ENCODE peak calls at places on chromosomes 2 and 18, in six cellular contexts. C is uterus, E is NCI-H345, D is cardiac muscle cell, O is mesenchymal stem cell, F is NCI-H510A treated with DMSO at 0.1 percent for 48 hours. J is an unnamed sample.

GRCh38 chr2:158097481-158097880 is 4.2 kb upstream of the UPP2 start:
- DNase-seq in C (no peak), O (no peak), E (no peak), F (no peak), D (no peak), J (no peak)

GRCh38 chr2:128584296-128584900 is 265.7 kb upstream of the HS6ST1 start:
- DNase-seq in F (no peak), E (no peak), C (no peak), O (peak; percentile 52), D (no peak), J (no peak)

GRCh38 chr2:41966920-41967319 is 80.9 kb upstream of the PKDCC start:
- DNase-seq in E (no peak), D (no peak), O (no peak), F (no peak), C (peak; percentile 32), J (no peak)

GRCh38 chr18:7021994-7022840 is 95.4 kb downstream of the LAMA1 start:
- DNase-seq in O (peak; percentile 14), C (no peak), D (peak; percentile 29), E (peak; percentile 84), F (peak; percentile 88), J (peak; percentile 11)

GRCh38 chr2:239735131-239735828 is 289.9 kb downstream of the NDUFA10 start:
- DNase-seq in C (no peak), D (no peak), F (no peak), O (no peak), E (peak; percentile 80), J (no peak)

GRCh38 chr2:38533757-38534545 is 68.8 kb downstream of the HNRNPLL start:
- DNase-seq in O (peak; percentile 56), F (no peak), D (no peak), E (no peak), C (no peak), J (no peak)

GRCh38 chr2:20641123-20641985 is 9.5 kb downstream of the HS1BP3 start:
- DNase-seq in O (peak; percentile 77), D (no peak), F (no peak), C (peak; percentile 78), E (no peak), J (no peak)

GRCh38 chr2:235694721-235695601 is 201.1 kb downstream of the AGAP1 start:
- DNase-seq in D (peak; percentile 32), C (no peak), E (no peak), O (no peak), F (peak; percentile 29), J (no peak)

GRCh38 chr2:177193240-177193639 is 19.4 kb upstream of the HNRNPA3 start:
- DNase-seq in F (no peak), C (no peak), E (no peak), O (no peak), D (no peak), J (no peak)

GRCh38 chr18:13387856-13388548 is 169.4 kb downstream of the LDLRAD4 start:
- DNase-seq in E (no peak), D (no peak), F (no peak), O (peak; percentile 29), C (no peak), J (no peak)

GRCh38 chr2:85134255-85135065 is 1.3 kb downstream of the TCF7L1 start:
- DNase-seq in O (peak; percentile 57), C (peak; percentile 51), D (peak; percentile 76), E (no peak), F (no peak), J (no peak)

GRCh38 chr2:37388074-37388473 is 43.6 kb downstream of the QPCT start:
- DNase-seq in E (no peak), O (peak; percentile 88), D (no peak), C (no peak), F (no peak), J (no peak)

GRCh38 chr18:64659186-64659585 is 510.3 kb upstream of the LINC00305 start:
- DNase-seq in E (peak; percentile 28), C (no peak), O (no peak), D (no peak), F (peak; percentile 70), J (no peak)

GRCh38 chr2:6417050-6417449 is 448.7 kb downstream of the CMPK2 start:
- DNase-seq in F (no peak), C (no peak), E (no peak), D (no peak), O (no peak), J (no peak)

GRCh38 chr18:61991836-61992235 is 99.0 kb upstream of the RNF152 start:
- DNase-seq in C (no peak), F (no peak), O (no peak), E (no peak), D (no peak), J (no peak)

GRCh38 chr2:219973136-219973535 is 345.7 kb downstream of the SLC4A3 start:
- DNase-seq in D (no peak), C (no peak), O (no peak), E (no peak), F (no peak), J (no peak)

GRCh38 chr2:9251154-9252001 is 44.8 kb downstream of the ASAP2 start:
- DNase-seq in O (peak; percentile 82), F (no peak), E (no peak), C (no peak), D (no peak), J (no peak)

GRCh38 chr18:6382968-6383367 is 31.7 kb downstream of the L3MBTL4 start:
- DNase-seq in C (no peak), E (no peak), O (no peak), D (peak; percentile 47), F (peak; percentile 83), J (no peak)

GRCh38 chr2:180000434-180000833 is 6.7 kb downstream of the CWC22 start:
- DNase-seq in E (no peak), F (no peak), D (no peak), C (peak; percentile 23), O (no peak), J (no peak)

GRCh38 chr2:38374978-38375377 is 2.1 kb downstream of the ATL2 start:
- DNase-seq in O (peak; percentile 31), E (no peak), D (peak; percentile 13), F (no peak), C (no peak), J (no peak)

GRCh38 chr18:393558-393957 is 106.9 kb downstream of the COLEC12 start:
- DNase-seq in F (no peak), C (no peak), D (no peak), O (no peak), E (no peak), J (no peak)

GRCh38 chr18:62341423-62341920 is 16.4 kb downstream of the TNFRSF11A start:
- DNase-seq in C (no peak), F (no peak), E (peak; percentile 85), O (no peak), D (no peak), J (no peak)

GRCh38 chr2:180742809-180743208 is 237.6 kb upstream of the UBE2E3 start:
- DNase-seq in O (peak; percentile 91), D (no peak), E (no peak), C (no peak), F (no peak), J (no peak)

GRCh38 chr2:237281900-237282306 is 132.1 kb downstream of the COL6A3 start:
- DNase-seq in E (no peak), O (peak; percentile 97), D (no peak), F (no peak), C (no peak), J (peak; percentile 1)

GRCh38 chr2:222844323-222844722 is 16.5 kb upstream of the ACSL3 start:
- DNase-seq in C (peak; percentile 13), E (no peak), O (peak; percentile 81), F (no peak), D (no peak), J (no peak)

GRCh38 chr2:15630121-15630957 is 38.7 kb downstream of the DDX1 start:
- DNase-seq in F (no peak), O (no peak), C (no peak), D (no peak), E (no peak), J (no peak)

GRCh38 chr2:31266804-31267203 is 32.9 kb downstream of the EHD3 start:
- DNase-seq in O (no peak), E (no peak), D (no peak), C (no peak), F (no peak), J (no peak)

GRCh38 chr2:220781622-220782241 is 790.4 kb downstream of the EPHA4 start:
- DNase-seq in F (no peak), D (no peak), O (peak; percentile 13), C (no peak), E (no peak), J (no peak)

GRCh38 chr2:20596973-20597867 is 53.7 kb downstream of the HS1BP3 start:
- DNase-seq in E (no peak), D (no peak), C (peak; percentile 92), F (no peak), O (peak; percentile 94), J (no peak)

GRCh38 chr2:80304522-80304878 is at the start of gene LRRTM1:
- DNase-seq in C (no peak), O (no peak), D (peak; percentile 69), F (no peak), E (peak; percentile 68), J (peak; percentile 42)

GRCh38 chr2:25872134-25872533 is 6.2 kb downstream of the ASXL2 start:
- DNase-seq in O (no peak), D (no peak), E (no peak), C (no peak), F (no peak), J (no peak)

GRCh38 chr2:46364797-46365457 is 67.7 kb downstream of the EPAS1 start:
- DNase-seq in E (peak; percentile 52), D (peak; percentile 66), C (peak; percentile 59), F (peak; percentile 78), O (peak; percentile 71), J (no peak)

GRCh38 chr2:69081757-69082156 is 68.8 kb downstream of the ANTXR1 start:
- DNase-seq in O (no peak), C (no peak), F (no peak), D (no peak), E (no peak), J (no peak)